ENCODE peak calls at places on chromosomes 5 and 9, in nine cellular contexts. W, Z, T, X, Q, Y, S, O and N are unnamed samples.
A peak's percentile ranks its signal among the peaks of the same experiment; 100 is the strongest.

GRCh38 chr9:97521576-97522333 is 20.3 kb downstream of the TMOD1 start:
- DNase-seq in W (no peak), Z (no peak), T (no peak), X (no peak), Q (no peak), Y (no peak), S (no peak), O (no peak), N (no peak)

GRCh38 chr9:124764774-124765438 is 6.2 kb downstream of the NR6A1 start:
- DNase-seq in W (no peak), Z (no peak), T (no peak), X (peak; percentile 53), Q (peak; percentile 32), Y (no peak), S (no peak), O (no peak), N (no peak)

GRCh38 chr5:89303033-89303480 is 420.1 kb upstream of the MEF2C start:
- DNase-seq in W (no peak), Z (no peak), T (no peak), X (no peak), Q (no peak), Y (no peak), S (no peak), O (no peak), N (no peak)

GRCh38 chr9:130235558-130236435 is 29.8 kb upstream of the HMCN2 start:
- DNase-seq in W (peak; percentile 79), Z (peak; percentile 53), T (no peak), X (peak; percentile 47), Q (peak; percentile 25), Y (peak; percentile 92), S (peak; percentile 73), O (peak; percentile 51), N (peak; percentile 82)

GRCh38 chr9:134386951-134387831 is 60.9 kb downstream of the RXRA start:
- DNase-seq in W (no peak), Z (peak; percentile 72), T (no peak), X (no peak), Q (no peak), Y (no peak), S (peak; percentile 79), O (no peak), N (no peak)

GRCh38 chr5:21236104-21236503 is 1248.1 kb upstream of the CDH18 start:
- DNase-seq in W (no peak), Z (no peak), T (no peak), X (no peak), Q (no peak), Y (no peak), S (no peak), O (no peak), N (no peak)

GRCh38 chr9:131097948-131098278 is 1.6 kb downstream of the AIF1L start:
- DNase-seq in W (no peak), Z (no peak), T (no peak), X (no peak), Q (no peak), Y (no peak), S (no peak), O (no peak), N (no peak)

GRCh38 chr5:849651-850301 is 1.0 kb downstream of the ZDHHC11 start:
- DNase-seq in W (peak; percentile 49), Z (peak; percentile 11), T (no peak), X (no peak), Q (peak; percentile 92), Y (peak; percentile 70), S (no peak), O (no peak), N (peak; percentile 60)

GRCh38 chr5:105735704-105736103 is 1935.0 kb downstream of the EFNA5 start:
- DNase-seq in W (no peak), Z (no peak), T (no peak), X (no peak), Q (no peak), Y (no peak), S (no peak), O (no peak), N (no peak)

GRCh38 chr9:94286056-94286455 is 27.0 kb downstream of the ZNF169 start:
- DNase-seq in W (no peak), Z (no peak), T (no peak), X (no peak), Q (no peak), Y (no peak), S (no peak), O (no peak), N (no peak)

GRCh38 chr9:135809166-135809565 is 98.2 kb downstream of the CAMSAP1 start:
- DNase-seq in W (no peak), Z (no peak), T (no peak), X (no peak), Q (no peak), Y (no peak), S (no peak), O (no peak), N (no peak)

GRCh38 chr5:55623789-55624188 is 88.3 kb downstream of the SLC38A9 start:
- DNase-seq in W (no peak), Z (no peak), T (no peak), X (no peak), Q (no peak), Y (no peak), S (no peak), O (no peak), N (no peak)

GRCh38 chr5:157554180-157555030 is 21.2 kb downstream of the ADAM19 start:
- DNase-seq in W (no peak), Z (no peak), T (no peak), X (no peak), Q (no peak), Y (no peak), S (no peak), O (no peak), N (peak; percentile 41)

GRCh38 chr5:180250329-180250728 is 41.3 kb upstream of the RASGEF1C start:
- DNase-seq in W (no peak), Z (no peak), T (no peak), X (no peak), Q (no peak), Y (no peak), S (no peak), O (no peak), N (no peak)

GRCh38 chr9:17481565-17481964 is 97.3 kb upstream of the SH3GL2 start:
- DNase-seq in W (no peak), Z (no peak), T (no peak), X (no peak), Q (no peak), Y (peak; percentile 41), S (no peak), O (no peak), N (no peak)

GRCh38 chr9:93286252-93287188 is 102.6 kb downstream of the WNK2 start:
- DNase-seq in W (no peak), Z (no peak), T (no peak), X (no peak), Q (no peak), Y (no peak), S (no peak), O (no peak), N (no peak)

GRCh38 chr5:77076961-77077820 is 9.9 kb downstream of the ZBED3 start:
- DNase-seq in W (peak; percentile 78), Z (peak; percentile 70), T (no peak), X (peak; percentile 77), Q (no peak), Y (peak; percentile 94), S (peak; percentile 57), O (peak; percentile 53), N (peak; percentile 77)
- TF ChIP-seq CTCF in W (peak; percentile 61), Z (peak; percentile 33), T (no peak), X (peak; percentile 97), Q (no peak), Y (peak; percentile 23), S (no peak), O (peak; percentile 93), N (peak; percentile 34)

DNA sequence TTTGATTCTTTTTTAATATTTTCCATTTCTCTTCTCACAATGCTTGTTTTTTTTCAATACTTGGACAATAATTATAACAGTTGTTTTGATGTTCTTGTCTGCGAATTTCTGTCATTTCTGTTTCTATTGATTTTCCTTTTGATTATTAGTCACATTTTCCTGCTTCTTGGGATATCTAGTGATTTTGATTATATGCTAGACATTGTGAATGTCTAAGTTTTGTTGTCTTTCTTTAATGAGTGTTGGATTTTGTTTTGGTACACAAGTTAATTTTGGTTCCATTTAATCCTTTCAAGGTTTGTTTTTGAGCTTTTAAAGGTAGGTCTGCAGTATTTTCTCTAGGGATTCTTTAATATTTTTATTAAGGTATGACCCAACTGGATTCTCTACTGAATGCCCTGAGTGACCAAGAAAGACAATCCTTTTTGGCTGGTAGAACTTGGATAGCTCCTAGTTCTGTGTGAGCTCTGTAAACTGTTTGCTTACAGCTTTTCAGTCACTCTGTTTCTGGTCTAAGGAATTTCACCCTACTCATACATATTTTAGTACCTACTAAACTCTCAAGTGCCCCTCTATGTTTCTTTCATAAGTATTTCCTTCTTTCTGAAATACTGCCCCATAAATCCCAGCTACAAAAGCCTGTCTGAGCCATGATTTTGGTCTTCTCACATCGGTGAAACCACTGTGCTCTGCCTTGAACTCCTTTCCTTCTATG is 12.5 kb upstream of the PDE8B start:
- DNase-seq in W (no peak), Z (no peak), T (no peak), X (no peak), Q (no peak), Y (no peak), S (no peak), O (no peak), N (no peak)
- TF ChIP-seq POLR2A in W (no peak), Z (no peak), T (no peak), X (no peak), Q (no peak), Y (no peak), S (no peak), O (no peak), N (no peak)

GRCh38 chr9:70130266-70130665 is 86.6 kb downstream of the MAMDC2 start:
- DNase-seq in W (no peak), Z (no peak), T (no peak), X (no peak), Q (no peak), Y (no peak), S (no peak), O (no peak), N (no peak)
- H3K27ac ChIP-seq in W (no peak overlapping the region), Z (no peak overlapping the region), T (no peak overlapping the region), X (no peak overlapping the region), Q (no peak overlapping the region), Y (no peak overlapping the region), S (no peak overlapping the region), O (no peak overlapping the region), N (no peak overlapping the region)

GRCh38 chr5:29370248-29370647 is 1823.2 kb upstream of the CDH6 start:
- DNase-seq in W (no peak), Z (no peak), T (no peak), X (no peak), Q (no peak), Y (no peak), S (no peak), O (no peak), N (no peak)

DNA sequence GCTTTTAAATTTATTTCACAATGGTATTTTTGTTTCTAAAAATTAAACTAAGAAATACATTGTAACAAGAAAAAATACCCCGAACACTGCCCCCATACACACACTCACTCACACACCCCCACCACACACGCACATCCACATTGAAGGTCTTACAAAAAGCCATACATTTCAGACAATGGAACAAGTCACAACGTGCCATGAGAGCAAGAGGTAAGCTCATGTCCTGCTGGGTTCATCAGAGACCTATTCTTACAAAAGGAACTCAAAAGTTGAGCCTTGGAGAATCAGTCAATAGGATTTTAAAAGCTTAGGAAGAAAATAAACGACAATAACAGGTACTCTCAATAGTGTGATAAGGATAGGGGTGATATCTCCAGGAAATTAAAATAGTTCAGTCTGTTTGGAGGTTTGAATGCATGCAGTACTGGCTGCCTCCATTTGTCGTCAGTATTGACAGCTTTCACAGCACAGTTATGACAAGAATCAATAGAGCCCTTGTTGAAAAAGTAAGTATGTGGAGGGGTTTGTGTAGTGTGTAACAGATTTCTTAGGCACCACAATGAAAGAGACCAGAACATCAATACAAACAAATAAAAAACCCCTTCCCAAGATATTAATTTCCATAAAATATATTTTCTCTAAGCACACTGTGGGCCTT is 1826.2 kb upstream of the CDH6 start:
- DNase-seq in W (no peak), Z (no peak), T (no peak), X (peak; percentile 3), Q (peak; percentile 12), Y (no peak), S (no peak), O (no peak), N (no peak)
- TF ChIP-seq CTCF in W (peak; percentile 5), Z (no peak), T (no peak), X (no peak), Q (peak; percentile 50), Y (no peak), S (no peak), O (no peak), N (no peak)